ENCODE peak calls at places on chromosomes 2 and 18, in eight cellular contexts. U is cardiac fibroblast, C is fibroblast of pulmonary artery, F is body of pancreas, S is pancreas, E is fibroblast of lung, J is WTC11, W is activated B cell treated with CpG ODN at 0.5 μM for 24 hours. X is an unnamed sample.

GRCh38 chr2:27753744-27754588 is 17.6 kb upstream of the MRPL33 start:
- DNase-seq in U (peak; percentile 86), C (peak; percentile 85), S (peak; percentile 90), E (peak; percentile 64), W (no peak), F (peak; percentile 87), J (peak; percentile 93), X (peak; percentile 94)

GRCh38 chr2:186664644-186665043 is 29.2 kb upstream of the FAM171B start:
- DNase-seq in C (no peak), S (no peak), W (no peak), J (no peak), E (no peak), F (no peak), U (no peak), X (no peak)

GRCh38 chr2:23492941-23493340 is 108.0 kb downstream of the KLHL29 start:
- DNase-seq in S (peak; percentile 38), C (no peak), W (no peak), J (no peak), E (no peak), U (no peak), F (no peak), X (no peak)

GRCh38 chr18:9707381-9708056 is 582 bp upstream of the RAB31 start:
- DNase-seq in F (no peak), W (no peak), S (no peak), U (peak; percentile 42), J (no peak), C (peak; percentile 43), E (peak; percentile 46), X (peak; percentile 14)

GRCh38 chr2:234257859-234258561 is 207.5 kb downstream of the SPP2 start:
- DNase-seq in W (no peak), F (peak; percentile 50), U (peak; percentile 95), J (peak; percentile 37), C (peak; percentile 96), E (peak; percentile 99), S (no peak), X (peak; percentile 36)

GRCh38 chr2:96333708-96334107 is 1.9 kb upstream of the NCAPH start:
- DNase-seq in F (no peak), W (no peak), C (no peak), S (no peak), E (no peak), J (no peak), U (no peak), X (no peak)

GRCh38 chr2:38771632-38772031 is 6.4 kb upstream of the GEMIN6 start:
- DNase-seq in W (no peak), E (peak; percentile 39), U (peak; percentile 33), S (no peak), F (no peak), C (peak; percentile 33), J (no peak), X (no peak)

GRCh38 chr2:119772128-119772527 is 12.4 kb downstream of the PTPN4 start:
- DNase-seq in F (no peak), S (no peak), J (no peak), W (no peak), E (peak; percentile 22), U (no peak), C (peak; percentile 10), X (no peak)

GRCh38 chr18:47480166-47480565 is 228.7 kb upstream of the SKOR2 start:
- DNase-seq in C (no peak), W (no peak), E (no peak), F (no peak), S (no peak), U (no peak), J (no peak), X (no peak)

GRCh38 chr2:201794261-201794660 is 12.1 kb upstream of the CDK15 start:
- DNase-seq in S (no peak), U (no peak), W (no peak), F (no peak), E (peak; percentile 49), C (no peak), J (no peak), X (no peak)

GRCh38 chr2:201797175-201797840 is 9.0 kb upstream of the CDK15 start:
- DNase-seq in C (peak; percentile 21), F (no peak), J (no peak), E (peak; percentile 93), W (no peak), S (no peak), U (peak; percentile 15), X (no peak)

GRCh38 chr2:201795608-201796477 is 10.5 kb upstream of the CDK15 start:
- DNase-seq in E (peak; percentile 65), U (peak; percentile 63), J (peak; percentile 44), C (peak; percentile 62), S (no peak), W (no peak), F (no peak), X (peak; percentile 39)

GRCh38 chr2:201798252-201798918 is 8.0 kb upstream of the CDK15 start:
- DNase-seq in U (peak; percentile 31), C (peak; percentile 49), W (no peak), F (no peak), J (no peak), S (no peak), E (peak; percentile 97), X (no peak)

DNA sequence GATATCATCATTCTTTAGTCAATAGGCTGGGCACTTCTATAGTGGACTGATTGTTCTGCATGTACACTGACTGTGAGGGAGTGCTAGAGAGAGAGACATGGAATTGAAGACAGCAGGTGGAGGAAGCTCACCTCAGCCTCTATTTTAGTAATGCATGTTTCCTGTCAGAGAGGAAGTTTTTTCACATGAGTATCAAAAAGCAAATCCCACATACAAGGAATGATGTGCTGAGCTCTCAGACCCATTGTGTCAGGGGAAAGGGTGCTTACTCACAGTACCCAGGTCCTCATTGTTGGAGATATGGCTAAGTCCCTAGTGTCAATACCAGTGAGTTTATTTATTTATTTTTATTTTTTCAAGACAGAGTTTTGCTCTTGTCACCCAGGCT is 9.9 kb upstream of the CDK15 start:
- DNase-seq in W (no peak), C (no peak), E (no peak), U (no peak), S (no peak), F (no peak), J (no peak), X (no peak)
- TF ChIP-seq CTCF in W (no peak), C (no peak), E (no peak), U (no peak), S (no peak), F (no peak), J (no peak), X (no peak)

DNA sequence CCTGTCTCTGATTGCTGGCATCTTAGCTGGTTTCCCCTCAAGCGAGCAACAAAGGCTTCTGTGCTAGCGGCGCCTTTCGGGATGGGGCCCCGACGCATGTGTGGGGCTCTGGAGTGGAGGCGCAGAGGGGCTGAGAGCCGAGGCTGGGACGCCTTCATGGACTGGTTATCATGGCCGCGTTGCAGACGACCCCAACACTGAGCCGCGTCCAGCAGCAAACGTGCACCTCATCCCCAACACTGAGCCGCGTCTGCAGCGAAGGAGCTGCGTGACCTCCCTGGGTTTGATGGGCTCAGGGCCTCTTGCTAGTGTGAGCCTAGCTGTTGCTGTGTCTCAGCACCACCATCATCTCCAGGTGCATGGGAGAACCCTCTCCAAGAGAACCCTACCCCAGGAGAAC is 123.7 kb upstream of the CTDP1 start:
- DNase-seq in F (no peak), E (no peak), C (no peak), J (no peak), W (no peak), U (no peak), S (no peak), X (no peak)
- TF ChIP-seq CTCF in F (no peak), E (no peak), C (no peak), J (no peak), W (no peak), U (no peak), S (no peak), X (no peak)

GRCh38 chr2:241724259-241724974 is 10.0 kb upstream of the D2HGDH start:
- DNase-seq in W (no peak), J (peak; percentile 72), C (no peak), U (no peak), S (no peak), F (no peak), E (no peak), X (no peak)
- TF ChIP-seq CTCF in W (no peak), J (peak; percentile 29), C (peak; percentile 7), U (peak; percentile 29), S (no peak), F (no peak), E (no peak), X (no peak)

GRCh38 chr2:229910832-229911412 is 10.9 kb downstream of the TRIP12 start:
- DNase-seq in U (peak; percentile 38), W (no peak), E (no peak), C (peak; percentile 30), J (no peak), S (no peak), F (no peak), X (peak; percentile 23)
- TF ChIP-seq CTCF in U (no peak), W (no peak), E (no peak), C (peak; percentile 38), J (peak; percentile 6), S (no peak), F (peak; percentile 22), X (no peak)